ENCODE peak calls at places on chromosome 19, in seven cellular contexts. A is NCI-H1436; Z is activated T-helper 1 cell treated with anti-CD3 and anti-CD28 coated beads, Interleukin-12 subunit alpha, Interleukin-12 subunit beta, Interleukin-2, Interleukin-4 antibody, amounts not matched to agents 30 ng/mL and 10 ng/mL and 1 ng/mL, durations not matched to agents 14 hours and 24 hours and 36 hours; O is GM04504; Y is neural crest cell; N is NCI-H748 treated with DMSO at 0.1 percent for 48 hours; D is fibroblast of pulmonary artery. T is an unnamed sample.

GRCh38 chr19:40687525-40688016 is 2.9 kb downstream of the NUMBL start:
- DNase-seq in Z (no peak), Y (no peak), D (peak), N (no peak), O (peak), A (no peak), T (no peak)

GRCh38 chr19:54594737-54595136 is 1.3 kb downstream of the LILRA1 start:
- DNase-seq in Z (no peak), D (no peak), N (no peak), A (no peak), Y (no peak), O (no peak), T (no peak)

GRCh38 chr19:55638864-55639359 is 1.9 kb upstream of the ZNF580 start:
- DNase-seq in D (peak), Y (peak), Z (peak), A (no peak), O (no peak), N (no peak), T (peak)

GRCh38 chr19:39199025-39199424 is 2.3 kb downstream of the NCCRP1 start:
- DNase-seq in Z (no peak), N (no peak), Y (peak), O (peak), D (peak), A (no peak), T (no peak)

GRCh38 chr19:44050740-44051653 is 839 bp upstream of the ZNF223 start:
- DNase-seq in N (peak), Z (no peak), D (peak), O (no peak), A (peak), Y (no peak), T (no peak)

GRCh38 chr19:45469132-45469834 is 1.5 kb downstream of the FOSB start:
- DNase-seq in D (peak), Z (peak), Y (peak), A (peak), N (peak), O (peak), T (peak)

GRCh38 chr19:36986601-36987000 is 70.5 kb downstream of the ZNF568 start:
- DNase-seq in Y (no peak), N (peak), Z (no peak), O (no peak), A (no peak), D (no peak), T (no peak)

GRCh38 chr19:7471696-7472620 is 16.9 kb downstream of the PEX11G start:
- DNase-seq in Z (no peak), O (no peak), Y (no peak), A (no peak), N (no peak), D (no peak), T (no peak)

GRCh38 chr19:45467115-45467455 is 711 bp upstream of the FOSB start:
- DNase-seq in O (no peak), D (no peak), Y (no peak), N (peak), Z (no peak), A (no peak), T (no peak)

GRCh38 chr19:6730941-6731670 is 6.3 kb downstream of the GPR108 start:
- DNase-seq in D (no peak), A (no peak), N (no peak), O (no peak), Y (no peak), Z (no peak), T (no peak)

GRCh38 chr19:15488489-15489226 is 9.4 kb upstream of the PGLYRP2 start:
- DNase-seq in N (no peak), A (no peak), Y (no peak), O (peak), D (peak), Z (no peak), T (no peak)

GRCh38 chr19:42469311-42470239 is 26.8 kb upstream of the CXCL17 start:
- DNase-seq in N (no peak), D (peak), A (no peak), Z (no peak), O (no peak), Y (no peak), T (no peak)

GRCh38 chr19:12202250-12202649 is 39.4 kb downstream of the ZNF136 start:
- DNase-seq in D (no peak), Z (peak), N (peak), O (no peak), Y (no peak), A (no peak), T (no peak)

GRCh38 chr19:18014197-18014596 is 6.2 kb downstream of the ARRDC2 start:
- DNase-seq in N (no peak), Z (peak), A (no peak), Y (no peak), D (no peak), O (no peak), T (no peak)

GRCh38 chr19:3443840-3444694 is 36.3 kb downstream of the SMIM24 start:
- DNase-seq in D (peak), O (no peak), Y (peak), N (peak), A (no peak), Z (no peak), T (no peak)

GRCh38 chr19:2150794-2151338 is 500 bp downstream of the AP3D1 start:
- DNase-seq in O (no peak), N (no peak), Z (peak), D (no peak), Y (peak), A (no peak), T (no peak)